ENCODE peak calls at places on chromosomes 11 and 22, in seven cellular contexts. F, H, M, C, U, T and Z are unnamed samples.

GRCh38 chr11:113401718-113402117 is 14.1 kb downstream of the ANKK1 start:
- DNase-seq in F (no peak), H (no peak), M (peak), C (no peak), U (peak), T (peak), Z (peak)

GRCh38 chr11:75453916-75454655 is 21.1 kb upstream of the KLHL35 start:
- DNase-seq in F (no peak), H (peak), M (no peak), C (no peak), U (peak), T (no peak), Z (peak)

GRCh38 chr11:77789061-77789730 is 31.3 kb downstream of the RSF1 start:
- DNase-seq in F (no peak), H (no peak), M (no peak), C (no peak), U (no peak), T (no peak), Z (peak)

GRCh38 chr11:68353669-68354068 is 41.3 kb downstream of the LRP5 start:
- DNase-seq in F (no peak), H (no peak), M (no peak), C (no peak), U (no peak), T (peak), Z (no peak)

GRCh38 chr22:48840112-48840949 is 987.3 kb downstream of the BRD1 start:
- DNase-seq in F (peak), H (no peak), M (no peak), C (no peak), U (no peak), T (no peak), Z (no peak)

GRCh38 chr11:58921778-58922390 is 17.4 kb upstream of the GLYATL1 start:
- DNase-seq in F (no peak), H (no peak), M (no peak), C (no peak), U (no peak), T (no peak), Z (no peak)

GRCh38 chr11:67370351-67371076 is 2.9 kb downstream of the CLCF1 start:
- DNase-seq in F (no peak), H (peak), M (no peak), C (peak), U (peak), T (no peak), Z (peak)

GRCh38 chr11:7592706-7593105 is 78.9 kb downstream of the PPFIBP2 start:
- DNase-seq in F (no peak), H (peak), M (no peak), C (no peak), U (peak), T (peak), Z (peak)

GRCh38 chr11:68259122-68259959 is 12.4 kb downstream of the C11orf24 start:
- DNase-seq in F (no peak), H (no peak), M (no peak), C (no peak), U (no peak), T (no peak), Z (no peak)

GRCh38 chr11:58740447-58740846 is 8.7 kb upstream of the GLYAT start:
- DNase-seq in F (no peak), H (no peak), M (no peak), C (no peak), U (no peak), T (no peak), Z (no peak)

GRCh38 chr11:96161271-96162089 is 181.5 kb downstream of the MAML2 start:
- DNase-seq in F (no peak), H (peak), M (no peak), C (no peak), U (peak), T (no peak), Z (peak)

GRCh38 chr11:115706735-115707134 is 202.5 kb upstream of the CADM1 start:
- DNase-seq in F (no peak), H (no peak), M (no peak), C (peak), U (no peak), T (no peak), Z (no peak)

GRCh38 chr11:12087075-12087775 is 23.2 kb upstream of the MICAL2 start:
- DNase-seq in F (peak), H (peak), M (peak), C (no peak), U (peak), T (peak), Z (peak)

GRCh38 chr11:102204174-102204573 is 93.9 kb downstream of the YAP1 start:
- DNase-seq in F (no peak), H (no peak), M (no peak), C (no peak), U (no peak), T (no peak), Z (peak)

GRCh38 chr11:57798905-57799559 is 37.4 kb downstream of the CTNND1 start:
- DNase-seq in F (no peak), H (peak), M (peak), C (no peak), U (peak), T (peak), Z (peak)

GRCh38 chr11:1484716-1485503 is 1.7 kb downstream of the MOB2 start:
- DNase-seq in F (peak), H (no peak), M (no peak), C (peak), U (no peak), T (peak), Z (no peak)

GRCh38 chr22:37288521-37288920 is 6.2 kb downstream of the CYTH4 start:
- DNase-seq in F (peak), H (no peak), M (no peak), C (no peak), U (no peak), T (no peak), Z (no peak)
- TF ChIP-seq CTCF in F (no peak), H (no peak), M (no peak), C (no peak), U (no peak), T (no peak), Z (no peak)

GRCh38 chr22:36419912-36420882 is 32.4 kb upstream of the MYH9 start:
- DNase-seq in F (no peak), H (peak), M (no peak), C (no peak), U (no peak), T (no peak), Z (no peak)
- H3K4me3 ChIP-seq in F (no peak), H (no peak), M (no peak), C (no peak), U (no peak), T (peak), Z (no peak)

GRCh38 chr11:78800089-78800690 is 225.5 kb upstream of the NARS2 start:
- DNase-seq in F (no peak), H (no peak), M (no peak), C (no peak), U (no peak), T (no peak), Z (peak)

GRCh38 chr11:78800756-78801155 is 226.1 kb upstream of the NARS2 start:
- DNase-seq in F (no peak), H (no peak), M (no peak), C (no peak), U (peak), T (no peak), Z (no peak)

GRCh38 chr11:78797559-78797958 is 222.9 kb upstream of the NARS2 start:
- DNase-seq in F (no peak), H (no peak), M (no peak), C (no peak), U (no peak), T (no peak), Z (no peak)

GRCh38 chr11:78796956-78797355 is 222.3 kb upstream of the NARS2 start:
- DNase-seq in F (no peak), H (peak), M (no peak), C (no peak), U (peak), T (no peak), Z (peak)

DNA sequence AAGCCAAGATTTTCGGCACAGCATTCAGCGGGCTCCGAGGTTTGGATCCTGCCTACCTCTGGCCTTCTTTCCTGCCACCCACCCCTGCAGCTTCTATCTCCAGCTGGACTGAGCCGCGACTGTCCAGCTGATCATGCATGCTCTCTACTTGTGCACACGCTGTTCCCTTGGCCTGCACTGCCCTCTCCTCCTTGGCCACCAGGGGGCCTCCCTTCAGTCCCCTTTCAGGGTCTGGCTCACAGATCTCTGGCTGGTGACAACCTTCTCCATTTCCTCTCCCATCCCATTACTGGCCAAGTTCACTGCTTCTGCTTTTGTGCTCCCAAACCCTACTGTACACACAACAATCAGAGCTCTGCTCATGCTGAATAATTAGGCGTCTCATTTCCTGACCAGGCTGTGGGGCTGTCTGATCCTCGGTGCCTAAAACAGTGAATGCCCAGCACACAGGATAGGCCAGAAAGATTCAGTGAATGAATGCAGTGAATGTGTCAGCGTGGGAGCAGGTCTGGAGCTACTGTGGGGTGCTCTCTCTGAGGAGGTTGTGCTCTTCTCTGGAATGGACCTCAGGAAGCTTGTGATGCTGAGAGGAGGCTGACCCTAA is 224.0 kb upstream of the NARS2 start:
- DNase-seq in F (peak), H (peak), M (peak), C (peak), U (peak), T (peak), Z (peak)
- TF ChIP-seq CTCF in F (peak), H (peak), M (peak), C (peak), U (peak), T (peak), Z (peak)

DNA sequence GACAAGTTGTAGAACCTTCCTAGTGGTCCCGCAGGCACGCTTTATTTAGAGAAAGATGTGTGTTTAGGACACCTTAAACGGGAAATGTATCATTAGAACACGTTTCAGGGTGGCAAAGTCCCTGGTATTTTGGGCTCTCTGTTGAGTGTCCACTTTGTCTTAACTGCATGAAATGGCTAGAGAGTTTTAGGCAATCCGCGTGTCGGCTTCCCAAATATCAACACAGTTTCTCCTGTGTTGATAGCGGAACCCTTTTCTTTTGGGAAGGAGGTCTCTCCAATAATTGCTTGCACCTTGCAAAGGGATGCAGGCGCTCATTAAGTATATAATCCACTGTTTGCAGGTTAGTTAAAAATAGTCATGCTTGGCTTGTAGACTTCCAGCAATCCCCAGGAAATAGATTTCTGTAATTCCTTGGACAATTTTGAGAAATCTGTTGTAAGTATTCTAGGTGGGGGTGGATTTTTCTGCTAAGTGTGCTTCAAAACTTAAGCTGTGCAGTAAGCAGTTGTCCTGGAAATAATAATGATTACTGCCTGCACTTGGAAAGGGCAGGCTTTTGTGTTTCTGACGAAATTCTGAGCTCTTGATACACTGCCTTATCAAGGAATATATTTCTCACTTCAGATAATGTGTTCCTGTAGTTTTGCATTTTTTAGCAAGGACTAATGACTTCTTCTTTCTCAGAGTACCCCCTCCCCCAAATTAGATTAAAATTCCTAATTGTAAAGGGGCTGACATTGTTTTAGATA is 120.1 kb downstream of the HIPK3 start:
- DNase-seq in F (no peak), H (no peak), M (no peak), C (no peak), U (peak), T (no peak), Z (peak)
- H3K4me3 ChIP-seq in F (no peak), H (peak), M (no peak), C (no peak), U (peak), T (no peak), Z (peak)

DNA sequence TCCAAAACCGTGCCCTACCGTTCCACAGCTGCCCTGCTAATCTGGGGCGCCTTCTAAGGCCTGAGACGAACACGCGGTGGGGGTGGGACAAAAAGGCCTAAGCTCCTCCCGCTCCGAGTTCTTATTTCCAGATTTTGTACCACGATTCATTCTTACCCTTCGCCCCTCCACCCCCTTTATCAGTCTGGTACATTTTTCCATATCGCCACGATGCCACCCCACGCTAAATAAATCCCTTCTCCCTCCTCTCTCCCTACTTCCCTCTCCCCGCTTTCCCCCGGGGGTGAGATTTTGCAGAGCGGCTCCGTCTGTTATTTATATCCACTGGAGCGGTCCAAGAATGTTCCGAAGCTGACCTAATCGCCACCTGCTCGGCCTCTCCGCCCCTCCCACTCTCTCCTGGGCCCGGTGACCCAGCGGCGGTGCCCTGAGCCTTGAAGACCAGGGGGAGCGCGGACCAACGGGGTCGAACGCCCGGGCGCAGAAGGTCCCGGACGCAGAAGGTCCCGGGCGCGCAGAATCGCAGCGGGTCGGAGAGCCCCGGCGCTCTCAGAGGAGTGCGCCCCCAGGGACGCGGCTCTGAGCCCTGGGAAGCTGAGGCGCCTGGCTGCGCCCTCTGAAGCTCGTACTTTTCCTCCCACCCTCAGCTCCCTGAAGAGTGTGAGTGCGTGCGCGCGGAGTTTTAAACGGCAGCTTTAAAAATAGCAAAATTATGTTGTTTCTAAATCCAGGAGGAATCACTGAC is 875 bp upstream of the PACSIN3 start:
- DNase-seq in F (no peak), H (peak), M (no peak), C (peak), U (peak), T (peak), Z (peak)
- TF ChIP-seq CTCF in F (no peak), H (no peak), M (no peak), C (no peak), U (no peak), T (no peak), Z (no peak)

GRCh38 chr11:35141034-35141433 is 2.1 kb downstream of the CD44 start:
- DNase-seq in F (no peak), H (no peak), M (no peak), C (no peak), U (no peak), T (no peak), Z (no peak)
- H3K4me3 ChIP-seq in F (peak), H (peak), M (peak), C (peak), U (no peak), T (peak), Z (peak)

GRCh38 chr22:39809772-39810557 is 83.6 kb downstream of the ENTHD1 start:
- DNase-seq in F (no peak), H (no peak), M (no peak), C (no peak), U (no peak), T (no peak), Z (no peak)

GRCh38 chr22:39805117-39805516 is 88.4 kb downstream of the ENTHD1 start:
- DNase-seq in F (no peak), H (no peak), M (no peak), C (no peak), U (no peak), T (no peak), Z (no peak)

GRCh38 chr22:39802682-39803081 is 90.9 kb downstream of the ENTHD1 start:
- DNase-seq in F (no peak), H (no peak), M (no peak), C (no peak), U (no peak), T (no peak), Z (no peak)

GRCh38 chr22:39808087-39808486 is 85.5 kb downstream of the ENTHD1 start:
- DNase-seq in F (no peak), H (peak), M (peak), C (no peak), U (peak), T (no peak), Z (peak)
- TF ChIP-seq CTCF in F (no peak), H (peak), M (peak), C (no peak), U (peak), T (peak), Z (peak)

GRCh38 chr22:37739000-37739399 is 42.2 kb downstream of the TRIOBP start:
- DNase-seq in F (no peak), H (peak), M (no peak), C (peak), U (peak), T (peak), Z (peak)

GRCh38 chr22:37741312-37741795 is 44.5 kb downstream of the TRIOBP start:
- DNase-seq in F (no peak), H (peak), M (no peak), C (peak), U (peak), T (peak), Z (peak)

GRCh38 chr22:37742374-37743092 is 45.7 kb downstream of the TRIOBP start:
- DNase-seq in F (no peak), H (peak), M (peak), C (peak), U (peak), T (no peak), Z (peak)

GRCh38 chr22:37740455-37741311 is 43.8 kb downstream of the TRIOBP start:
- DNase-seq in F (no peak), H (no peak), M (no peak), C (no peak), U (no peak), T (no peak), Z (peak)

GRCh38 chr22:37739611-37740049 is 42.8 kb downstream of the TRIOBP start:
- DNase-seq in F (peak), H (no peak), M (no peak), C (no peak), U (no peak), T (peak), Z (no peak)
- H3K4me3 ChIP-seq in F (no peak), H (no peak), M (no peak), C (no peak), U (no peak), T (no peak), Z (no peak)